ENCODE peak calls at places on chromosomes 11 and 22, in five cellular contexts. P is stimulated activated naive CD8-positive, alpha-beta T cell treated with anti-CD3 and anti-CD28 coated beads, Interleukin-15, amount 100 ng/mL, for 72 hours; N is HCT116; D is effector memory CD8-positive, alpha-beta T cell; Y is psoas muscle. Q is an unnamed sample.
A peak's percentile ranks its signal among the peaks of the same experiment; 100 is the strongest.

GRCh38 chr22:33088418-33088817 is 30.2 kb upstream of the SYN3 start:
- ATAC-seq in D (no peak), P (no peak), Y (no peak), N (no peak), Q (no peak)

GRCh38 chr11:15969701-15970329 is 386.5 kb downstream of the SOX6 start:
- ATAC-seq in Y (no peak), D (no peak), P (no peak), N (no peak), Q (no peak)

GRCh38 chr11:34044664-34045485 is 6.7 kb upstream of the CAPRIN1 start:
- ATAC-seq in D (no peak), Y (no peak), P (no peak), N (peak; percentile 86), Q (no peak)

GRCh38 chr11:19711911-19712280 is 741 bp upstream of the NAV2 start:
- ATAC-seq in P (peak; percentile 53), D (no peak), N (peak; percentile 18), Y (peak; percentile 29), Q (peak; percentile 43)

GRCh38 chr11:122703541-122704272 is 48.2 kb downstream of the UBASH3B start:
- ATAC-seq in Y (no peak), N (no peak), P (peak; percentile 87), D (peak; percentile 70), Q (no peak)

GRCh38 chr11:121929581-121929980 is 186.4 kb downstream of the BLID start:
- ATAC-seq in D (no peak), Y (no peak), N (no peak), P (no peak), Q (peak; percentile 88)

GRCh38 chr11:46149342-46149741 is 28.1 kb upstream of the PHF21A start:
- ATAC-seq in N (no peak), D (no peak), Y (no peak), P (no peak), Q (no peak)

GRCh38 chr11:113952070-113952469 is 22.8 kb upstream of the HTR3A start:
- ATAC-seq in D (no peak), Y (no peak), N (no peak), P (no peak), Q (no peak)

GRCh38 chr22:35775339-35775738 is 57.7 kb downstream of the APOL5 start:
- ATAC-seq in N (no peak), P (no peak), Y (no peak), D (no peak), Q (no peak)

GRCh38 chr11:1445741-1446445 is 40.7 kb downstream of the MOB2 start:
- ATAC-seq in N (peak; percentile 33), Y (no peak), D (no peak), P (no peak), Q (peak; percentile 12)